ENCODE peak calls at places on chromosomes 6 and 20, in nine cellular contexts. L, B, E, Y, Z, D, M, S and U are unnamed samples.

GRCh38 chr20:35610833-35611427 is 4.7 kb upstream of the SPAG4 start:
- DNase-seq in L (no peak), B (no peak), E (no peak), Y (no peak), Z (peak; percentile 6), D (no peak), M (no peak), S (no peak), U (no peak)

GRCh38 chr6:168050225-168050796 is 28.7 kb downstream of the FRMD1 start:
- DNase-seq in L (no peak), B (no peak), E (no peak), Y (no peak), Z (no peak), D (no peak), M (no peak), S (no peak), U (no peak)

GRCh38 chr6:99016355-99016754 is 68.6 kb upstream of the FBXL4 start:
- DNase-seq in L (no peak), B (no peak), E (no peak), Y (no peak), Z (peak; percentile 32), D (no peak), M (no peak), S (no peak), U (no peak)

GRCh38 chr20:51339721-51340450 is 202.6 kb downstream of the NFATC2 start:
- DNase-seq in L (no peak), B (no peak), E (no peak), Y (no peak), Z (no peak), D (no peak), M (no peak), S (no peak), U (no peak)

GRCh38 chr6:144840619-144841018 is 555.5 kb downstream of the UTRN start:
- DNase-seq in L (no peak), B (no peak), E (no peak), Y (no peak), Z (no peak), D (no peak), M (no peak), S (no peak), U (no peak)

GRCh38 chr6:12051861-12052368 is 39.8 kb downstream of the HIVEP1 start:
- DNase-seq in L (no peak), B (no peak), E (no peak), Y (no peak), Z (no peak), D (peak; percentile 23), M (no peak), S (no peak), U (peak; percentile 73)

GRCh38 chr6:156273065-156273711 is 504.0 kb upstream of the ARID1B start:
- DNase-seq in L (no peak), B (no peak), E (no peak), Y (no peak), Z (no peak), D (no peak), M (no peak), S (no peak), U (no peak)

GRCh38 chr6:157779705-157780604 is 43.1 kb upstream of the SNX9 start:
- DNase-seq in L (no peak), B (no peak), E (no peak), Y (no peak), Z (no peak), D (no peak), M (no peak), S (no peak), U (no peak)

GRCh38 chr6:108160009-108160408 is 5.8 kb upstream of the NR2E1 start:
- DNase-seq in L (no peak), B (no peak), E (no peak), Y (no peak), Z (no peak), D (no peak), M (no peak), S (no peak), U (no peak)

GRCh38 chr6:146741609-146742008 is 142.8 kb downstream of the ADGB start:
- DNase-seq in L (no peak), B (no peak), E (no peak), Y (no peak), Z (peak; percentile 5), D (no peak), M (no peak), S (no peak), U (no peak)

GRCh38 chr6:56719310-56719709 is 76.6 kb upstream of the DST start:
- DNase-seq in L (no peak), B (no peak), E (no peak), Y (no peak), Z (no peak), D (no peak), M (no peak), S (no peak), U (no peak)

GRCh38 chr6:113894712-113895674 is 37.8 kb downstream of the MARCKS start:
- DNase-seq in L (no peak), B (no peak), E (no peak), Y (no peak), Z (no peak), D (no peak), M (no peak), S (no peak), U (no peak)

GRCh38 chr20:47315339-47315662 is 41.2 kb downstream of the ZMYND8 start:
- DNase-seq in L (no peak), B (no peak), E (no peak), Y (no peak), Z (no peak), D (no peak), M (no peak), S (peak; percentile 52), U (no peak)

GRCh38 chr6:24273471-24273870 is 84.4 kb downstream of the DCDC2 start:
- DNase-seq in L (no peak), B (no peak), E (no peak), Y (no peak), Z (no peak), D (no peak), M (no peak), S (no peak), U (peak; percentile 51)

GRCh38 chr20:34311118-34312023 is 8.2 kb upstream of the AHCY start:
- DNase-seq in L (no peak), B (no peak), E (no peak), Y (no peak), Z (no peak), D (no peak), M (no peak), S (no peak), U (no peak)

GRCh38 chr6:169950558-169950957 is 199.1 kb downstream of the ERMARD start:
- DNase-seq in L (no peak), B (no peak), E (no peak), Y (no peak), Z (no peak), D (no peak), M (no peak), S (no peak), U (peak; percentile 74)

GRCh38 chr20:18058661-18059467 is 1.1 kb upstream of the OVOL2 start:
- DNase-seq in L (no peak), B (peak; percentile 47), E (no peak), Y (no peak), Z (no peak), D (no peak), M (no peak), S (no peak), U (no peak)

GRCh38 chr6:109979033-109979921 is 1.2 kb downstream of the GPR6 start:
- DNase-seq in L (no peak), B (peak; percentile 66), E (peak; percentile 14), Y (no peak), Z (no peak), D (no peak), M (no peak), S (no peak), U (no peak)
- H3K27ac ChIP-seq in L (no peak overlapping the region), B (no peak overlapping the region), E (no peak overlapping the region), Y (no peak overlapping the region), Z (no peak overlapping the region), D (no peak overlapping the region), M (no peak overlapping the region), S (no peak overlapping the region), U (no peak overlapping the region)

DNA sequence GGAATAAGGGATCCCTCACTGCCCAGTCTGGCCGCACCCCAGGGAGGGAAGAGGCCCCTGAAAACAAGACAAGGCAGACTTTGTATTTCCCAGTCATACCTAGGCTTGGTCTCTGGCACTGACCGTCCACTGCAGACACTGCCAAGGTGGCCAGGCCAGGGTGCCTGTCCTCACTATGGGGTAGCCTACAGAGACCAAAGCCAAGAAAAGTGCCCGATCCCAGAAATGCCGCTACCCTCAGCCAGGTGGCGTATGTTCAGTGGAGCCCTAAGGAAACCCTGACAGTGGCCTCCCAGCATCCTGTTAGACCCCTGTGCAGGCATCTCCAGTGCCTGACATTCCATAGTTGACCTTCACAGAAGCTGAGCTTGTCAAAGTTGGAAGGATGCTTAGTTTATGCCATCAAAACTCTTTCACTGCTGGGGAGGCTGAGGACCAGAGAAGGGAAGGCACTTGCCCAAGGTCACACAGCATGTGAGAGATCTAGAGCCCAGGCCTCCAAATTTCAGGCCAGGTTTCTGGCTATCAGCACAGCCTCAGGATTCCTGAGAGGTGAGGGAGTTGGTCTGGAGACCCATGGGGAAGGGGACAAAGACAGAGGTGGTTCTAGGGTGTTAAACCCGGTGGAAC is 2.5 kb downstream of the SCRT2 start:
- DNase-seq in L (no peak), B (peak; percentile 71), E (no peak), Y (no peak), Z (no peak), D (no peak), M (no peak), S (no peak), U (no peak)
- H3K27me3 ChIP-seq in L (peaks cover 20% of the 10 kb centered on the region), B (peaks cover 24% of the 10 kb centered on the region), E (peaks cover 49% of the 10 kb centered on the region), Y (peaks cover 67% of the 10 kb centered on the region), Z (peaks cover 47% of the 10 kb centered on the region), D (peaks cover 41% of the 10 kb centered on the region), M (peaks cover 72% of the 10 kb centered on the region), S (no peaks in the 10 kb centered on the region), U (no peaks in the 10 kb centered on the region)

DNA sequence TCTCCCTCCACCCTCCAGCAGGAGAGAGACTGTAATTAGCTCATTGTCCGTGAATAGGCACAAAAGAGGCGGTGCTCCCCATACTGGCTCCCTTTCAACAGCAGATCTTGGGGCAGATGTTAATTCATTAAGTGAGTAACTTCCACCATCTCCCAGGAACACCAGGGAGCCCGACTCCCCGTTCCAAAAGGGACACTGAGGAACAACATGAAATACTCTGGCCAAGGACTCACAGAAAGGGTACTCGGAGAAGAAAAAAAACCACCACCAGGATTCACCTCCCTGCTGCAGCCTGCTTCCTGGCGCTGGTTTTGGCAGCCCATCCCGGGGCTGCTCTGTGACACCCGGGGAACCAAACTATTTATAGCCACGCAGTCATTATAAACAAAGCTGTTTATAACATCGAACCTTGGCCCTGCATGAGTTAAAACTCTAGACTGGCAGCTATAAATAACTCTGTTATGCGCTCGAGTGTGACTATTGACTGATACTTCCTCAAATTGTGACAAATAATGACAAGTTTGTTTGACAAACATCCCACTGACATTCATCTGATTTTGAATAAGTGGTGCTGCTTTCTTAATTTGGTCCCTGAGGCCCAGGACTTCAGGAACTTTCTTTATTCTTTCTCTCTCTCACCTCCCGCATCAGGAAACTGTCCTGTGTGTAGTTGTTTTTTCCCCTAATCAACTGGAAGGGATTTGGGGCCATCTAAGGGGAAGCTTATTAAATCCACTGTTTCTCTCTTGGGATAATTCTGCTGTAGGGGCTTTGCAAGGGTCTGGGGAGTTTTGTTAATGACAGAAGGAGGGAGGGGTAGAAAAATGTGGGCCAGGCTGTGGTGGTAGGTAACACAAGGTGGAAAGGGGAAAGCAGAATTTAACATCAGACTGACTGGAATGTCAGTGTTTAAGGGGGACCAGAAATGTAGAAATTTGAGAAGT is 521.6 kb downstream of the CD83 start:
- DNase-seq in L (no peak), B (peak; percentile 22), E (peak; percentile 67), Y (peak; percentile 52), Z (peak; percentile 22), D (no peak), M (no peak), S (no peak), U (no peak)
- H3K4me3 ChIP-seq in L (no peak overlapping the region), B (no peak overlapping the region), E (peak overlapping the region; percentile 38), Y (peak overlapping the region; percentile 54), Z (peak overlapping the region; percentile 17), D (no peak overlapping the region), M (peak overlapping the region; percentile 23), S (peak overlapping the region; percentile 26), U (no peak overlapping the region)

GRCh38 chr20:55142932-55143331 is 667.5 kb downstream of the DOK5 start:
- DNase-seq in L (no peak), B (no peak), E (no peak), Y (no peak), Z (no peak), D (no peak), M (no peak), S (no peak), U (no peak)
- H3K27ac ChIP-seq in L (no peak overlapping the region), B (no peak overlapping the region), E (no peak overlapping the region), Y (no peak overlapping the region), Z (no peak overlapping the region), D (no peak overlapping the region), M (no peak overlapping the region), S (no peak overlapping the region), U (no peak overlapping the region)